ENCODE peak calls at places on chromosomes 12 and 14, in nine cellular contexts. F, B, V, T, C, M, O, N and R are unnamed samples.
A peak's percentile ranks its signal among the peaks of the same experiment; 100 is the strongest.

GRCh38 chr12:59649203-59649602 is 53.4 kb downstream of the SLC16A7 start:
- DNase-seq in M (no peak), F (no peak), B (no peak), N (no peak), C (no peak), O (peak; percentile 22), V (no peak), T (no peak), R (no peak)

GRCh38 chr12:84604541-84604940 is 308.1 kb downstream of the SLC6A15 start:
- DNase-seq in O (no peak), N (no peak), B (no peak), C (no peak), T (no peak), F (no peak), M (no peak), V (no peak), R (no peak)

GRCh38 chr14:32078030-32078793 is 1.1 kb downstream of the ARHGAP5 start:
- DNase-seq in B (peak; percentile 34), V (peak; percentile 21), T (peak; percentile 21), N (peak; percentile 27), M (no peak), F (no peak), O (peak; percentile 57), C (peak; percentile 41), R (peak; percentile 30)

GRCh38 chr12:105083551-105084105 is 630 bp downstream of the ALDH1L2 start:
- DNase-seq in F (no peak), B (peak; percentile 80), T (peak; percentile 36), O (peak; percentile 87), N (peak; percentile 34), C (peak; percentile 54), V (peak; percentile 52), M (peak; percentile 40), R (no peak)

GRCh38 chr12:119713551-119714031 is 45.7 kb downstream of the PRKAB1 start:
- DNase-seq in N (no peak), B (no peak), M (no peak), C (peak; percentile 79), O (no peak), T (no peak), F (no peak), V (no peak), R (no peak)

GRCh38 chr12:65248656-65249633 is 29.5 kb upstream of the MSRB3 start:
- DNase-seq in C (no peak), T (no peak), N (no peak), B (no peak), V (no peak), F (no peak), O (no peak), M (no peak), R (no peak)

GRCh38 chr12:3869448-3869847 is 3.8 kb downstream of the PARP11 start:
- DNase-seq in M (no peak), T (no peak), O (no peak), N (no peak), F (no peak), C (no peak), B (no peak), V (no peak), R (no peak)

GRCh38 chr14:63895510-63895909 is 42.7 kb downstream of the SYNE2 start:
- DNase-seq in N (no peak), M (no peak), C (no peak), B (no peak), F (no peak), V (no peak), T (no peak), O (no peak), R (no peak)

GRCh38 chr12:106840217-106840616 is 65.7 kb downstream of the RIC8B start:
- DNase-seq in M (no peak), B (no peak), F (no peak), O (peak; percentile 78), T (peak; percentile 25), C (no peak), N (peak; percentile 11), V (no peak), R (no peak)

GRCh38 chr14:103846569-103847438 is 571 bp downstream of the PPP1R13B start:
- DNase-seq in M (peak; percentile 67), O (peak; percentile 41), C (no peak), N (peak; percentile 63), F (peak; percentile 23), V (peak; percentile 28), B (peak; percentile 85), T (no peak), R (peak; percentile 6)

GRCh38 chr12:110578522-110579238 is 4.4 kb downstream of the PPTC7 start:
- DNase-seq in N (no peak), M (no peak), O (no peak), B (no peak), C (no peak), T (no peak), F (no peak), V (no peak), R (no peak)

DNA sequence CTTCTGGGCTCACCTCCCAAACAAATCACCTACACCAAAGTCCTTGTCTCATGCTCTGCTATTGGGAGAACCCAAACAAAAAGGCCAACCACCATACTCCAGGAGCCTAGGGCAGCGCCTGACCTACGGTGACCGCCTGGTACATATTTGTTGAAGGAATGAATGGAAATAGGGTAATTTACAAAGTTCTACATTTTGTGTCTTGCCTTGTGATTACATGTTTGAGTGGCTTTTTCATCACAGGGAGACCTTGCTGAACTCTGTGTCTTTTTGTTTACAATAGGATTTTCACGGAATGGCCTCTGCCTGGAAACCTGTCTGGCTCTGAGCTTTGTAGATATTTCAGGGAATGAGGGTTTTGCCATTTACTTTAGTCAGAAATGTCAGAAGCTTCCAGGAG is 11.3 kb upstream of the PRIMA1 start:
- DNase-seq in N (no peak), C (no peak), B (no peak), F (no peak), O (no peak), M (no peak), V (no peak), T (no peak), R (no peak)
- H3K4me1 ChIP-seq in N (no peaks in the 10 kb centered on the region), C (no peaks in the 10 kb centered on the region), B (no peaks in the 10 kb centered on the region), F (no peaks in the 10 kb centered on the region), O (no peaks in the 10 kb centered on the region), M (no peaks in the 10 kb centered on the region), V (no peaks in the 10 kb centered on the region), T (no peaks in the 10 kb centered on the region), R (no peaks in the 10 kb centered on the region)

GRCh38 chr14:21233457-21234076 is 35.7 kb downstream of the HNRNPC start:
- DNase-seq in T (no peak), O (peak; percentile 36), M (no peak), V (no peak), F (no peak), B (no peak), C (no peak), N (peak; percentile 24), R (no peak)
- H3K4me1 ChIP-seq in T (peaks cover 71% of the 10 kb centered on the region), O (no peaks in the 10 kb centered on the region), M (peaks cover 11% of the 10 kb centered on the region), V (no peaks in the 10 kb centered on the region), F (peaks cover 38% of the 10 kb centered on the region), B (peaks cover 6% of the 10 kb centered on the region), C (peaks cover 5% of the 10 kb centered on the region), N (peaks cover 24% of the 10 kb centered on the region), R (peaks cover 95% of the 10 kb centered on the region)

GRCh38 chr12:49804821-49805220 is 23.4 kb downstream of the NCKAP5L start:
- DNase-seq in M (no peak), T (no peak), C (no peak), F (no peak), N (no peak), B (no peak), O (no peak), V (no peak), R (no peak)
- H3K4me1 ChIP-seq in M (peaks cover 12% of the 10 kb centered on the region), T (peaks cover 6% of the 10 kb centered on the region), C (peaks cover 6% of the 10 kb centered on the region), F (no peaks in the 10 kb centered on the region), N (peaks cover 31% of the 10 kb centered on the region), B (peaks cover 14% of the 10 kb centered on the region), O (peaks cover 23% of the 10 kb centered on the region), V (no peaks in the 10 kb centered on the region), R (no peaks in the 10 kb centered on the region)

DNA sequence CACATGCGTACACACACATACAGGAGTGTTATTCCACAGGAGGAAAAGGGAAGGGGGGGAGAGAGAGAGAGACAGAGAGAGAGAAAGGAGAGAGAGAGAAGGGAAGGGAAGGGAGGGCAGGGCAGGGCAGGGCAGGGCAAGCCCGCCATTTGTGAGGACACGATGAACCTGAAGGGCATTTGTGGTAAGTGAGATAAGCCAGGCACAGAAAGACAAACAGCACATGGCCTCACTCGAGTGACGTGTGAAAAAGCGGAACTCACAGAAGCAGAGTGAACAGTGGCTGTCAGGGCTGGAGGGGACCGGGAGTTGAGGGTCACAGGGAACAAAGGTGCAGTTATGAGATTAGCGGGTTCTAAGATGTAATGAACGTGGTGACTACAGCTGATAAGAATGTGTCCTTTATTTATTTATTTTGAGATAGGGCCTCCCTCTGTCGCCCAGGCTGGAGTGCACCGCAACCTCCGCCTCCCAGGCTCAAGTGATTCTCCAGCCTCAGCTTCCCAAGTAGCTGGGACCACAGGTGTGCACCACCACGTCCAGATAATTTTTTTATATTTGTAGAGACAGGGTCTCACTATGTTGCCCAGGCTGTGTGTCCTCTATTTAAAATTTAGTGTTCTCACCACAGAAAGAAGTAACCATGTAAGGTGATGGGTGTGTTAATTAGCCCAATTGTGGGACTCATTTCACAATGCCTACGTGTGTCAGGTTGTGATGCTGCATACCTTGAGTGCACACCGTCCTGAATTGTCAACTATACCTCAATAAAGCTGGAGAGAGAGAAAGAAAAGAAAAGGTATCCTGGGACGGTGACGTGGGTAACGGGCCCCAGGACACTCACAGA is 18.7 kb upstream of the FBRSL1 start:
- DNase-seq in N (no peak), M (no peak), O (no peak), C (no peak), F (no peak), B (peak; percentile 12), V (no peak), T (no peak), R (no peak)
- H3K4me1 ChIP-seq in N (peaks cover 3% of the 10 kb centered on the region), M (peaks cover 1% of the 10 kb centered on the region), O (no peaks in the 10 kb centered on the region), C (no peaks in the 10 kb centered on the region), F (peaks cover 16% of the 10 kb centered on the region), B (no peaks in the 10 kb centered on the region), V (no peaks in the 10 kb centered on the region), T (peaks cover 8% of the 10 kb centered on the region), R (peaks cover 18% of the 10 kb centered on the region)

GRCh38 chr14:100081997-100082625 is 16.9 kb downstream of the EVL start:
- DNase-seq in V (no peak), T (no peak), M (no peak), F (no peak), C (no peak), N (no peak), O (no peak), B (no peak), R (no peak)
- H3K4me1 ChIP-seq in V (no peaks in the 10 kb centered on the region), T (no peaks in the 10 kb centered on the region), M (no peaks in the 10 kb centered on the region), F (peaks cover 92% of the 10 kb centered on the region), C (no peaks in the 10 kb centered on the region), N (peaks cover 11% of the 10 kb centered on the region), O (peaks cover 4% of the 10 kb centered on the region), B (peaks cover 18% of the 10 kb centered on the region), R (peaks cover 100% of the 10 kb centered on the region)